ENCODE peak calls at places on chromosomes 11 and 22, in six cellular contexts. One of them, this sample, is unnamed.

GRCh38 chr11:8206251-8207079 is 37.6 kb upstream of the RIC3 start:
- DNase-seq in HCEC 1CT: no peak
- DNase-seq in effector memory CD8-positive, alpha-beta T cell: no peak
- DNase-seq in T-helper 2 cell: no peak
- DNase-seq in sciatic nerve: no peak
- DNase-seq in cerebellum: no peak
- DNase-seq in this sample: no peak

GRCh38 chr11:2128102-2128511 is 11.1 kb downstream of the IGF2 start:
- DNase-seq in HCEC 1CT: no peak
- DNase-seq in effector memory CD8-positive, alpha-beta T cell: no peak
- DNase-seq in T-helper 2 cell: no peak
- DNase-seq in sciatic nerve: no peak
- DNase-seq in cerebellum: no peak
- DNase-seq in this sample: no peak

GRCh38 chr11:73203322-73203721 is 14.8 kb upstream of the P2RY2 start:
- DNase-seq in HCEC 1CT: no peak
- DNase-seq in effector memory CD8-positive, alpha-beta T cell: no peak
- DNase-seq in T-helper 2 cell: no peak
- DNase-seq in sciatic nerve: no peak
- DNase-seq in cerebellum: no peak
- DNase-seq in this sample: no peak

GRCh38 chr22:20803696-20804324 is 29.9 kb downstream of the SERPIND1 start:
- DNase-seq in HCEC 1CT: peak
- DNase-seq in effector memory CD8-positive, alpha-beta T cell: peak
- DNase-seq in T-helper 2 cell: peak
- DNase-seq in sciatic nerve: no peak
- DNase-seq in cerebellum: peak
- DNase-seq in this sample: peak

GRCh38 chr22:30116362-30117117 is 36.3 kb downstream of the HORMAD2 start:
- DNase-seq in HCEC 1CT: peak
- DNase-seq in effector memory CD8-positive, alpha-beta T cell: no peak
- DNase-seq in T-helper 2 cell: no peak
- DNase-seq in sciatic nerve: no peak
- DNase-seq in cerebellum: no peak
- DNase-seq in this sample: peak

GRCh38 chr22:38957046-38957770 is at the start of gene APOBEC3A:
- DNase-seq in HCEC 1CT: no peak
- DNase-seq in effector memory CD8-positive, alpha-beta T cell: no peak
- DNase-seq in T-helper 2 cell: no peak
- DNase-seq in sciatic nerve: no peak
- DNase-seq in cerebellum: no peak
- DNase-seq in this sample: no peak

GRCh38 chr11:99068832-99069231 is 48.1 kb downstream of the CNTN5 start:
- DNase-seq in HCEC 1CT: no peak
- DNase-seq in effector memory CD8-positive, alpha-beta T cell: no peak
- DNase-seq in T-helper 2 cell: no peak
- DNase-seq in sciatic nerve: no peak
- DNase-seq in cerebellum: no peak
- DNase-seq in this sample: no peak

GRCh38 chr22:29302681-29303465 is 3.6 kb upstream of the GAS2L1 start:
- DNase-seq in HCEC 1CT: no peak
- DNase-seq in effector memory CD8-positive, alpha-beta T cell: no peak
- DNase-seq in T-helper 2 cell: no peak
- DNase-seq in sciatic nerve: peak
- DNase-seq in cerebellum: no peak
- DNase-seq in this sample: no peak

GRCh38 chr11:73333626-73334199 is 25.6 kb downstream of the ARHGEF17 start:
- DNase-seq in HCEC 1CT: no peak
- DNase-seq in effector memory CD8-positive, alpha-beta T cell: no peak
- DNase-seq in T-helper 2 cell: no peak
- DNase-seq in sciatic nerve: no peak
- DNase-seq in cerebellum: no peak
- DNase-seq in this sample: no peak

GRCh38 chr11:124840666-124841065 is 24.6 kb upstream of the ROBO3 start:
- DNase-seq in HCEC 1CT: no peak
- DNase-seq in effector memory CD8-positive, alpha-beta T cell: no peak
- DNase-seq in T-helper 2 cell: no peak
- DNase-seq in sciatic nerve: no peak
- DNase-seq in cerebellum: no peak
- DNase-seq in this sample: no peak

GRCh38 chr22:23769321-23769965 is 1.7 kb upstream of the CHCHD10 start:
- DNase-seq in HCEC 1CT: no peak
- DNase-seq in effector memory CD8-positive, alpha-beta T cell: no peak
- DNase-seq in T-helper 2 cell: no peak
- DNase-seq in sciatic nerve: no peak
- DNase-seq in cerebellum: no peak
- DNase-seq in this sample: no peak

GRCh38 chr11:134800826-134801225 is 388.8 kb upstream of the B3GAT1 start:
- DNase-seq in HCEC 1CT: no peak
- DNase-seq in effector memory CD8-positive, alpha-beta T cell: no peak
- DNase-seq in T-helper 2 cell: no peak
- DNase-seq in sciatic nerve: no peak
- DNase-seq in cerebellum: no peak
- DNase-seq in this sample: no peak

GRCh38 chr11:12864316-12865156 is 144.6 kb upstream of the RASSF10 start:
- DNase-seq in HCEC 1CT: peak
- DNase-seq in effector memory CD8-positive, alpha-beta T cell: no peak
- DNase-seq in T-helper 2 cell: peak
- DNase-seq in sciatic nerve: no peak
- DNase-seq in cerebellum: peak
- DNase-seq in this sample: peak

GRCh38 chr11:43071338-43071737 is 240.5 kb upstream of the API5 start:
- DNase-seq in HCEC 1CT: no peak
- DNase-seq in effector memory CD8-positive, alpha-beta T cell: no peak
- DNase-seq in T-helper 2 cell: no peak
- DNase-seq in sciatic nerve: no peak
- DNase-seq in cerebellum: no peak
- DNase-seq in this sample: no peak

GRCh38 chr11:1202776-1203504 is 19.9 kb upstream of the MUC5B start:
- DNase-seq in HCEC 1CT: peak
- DNase-seq in effector memory CD8-positive, alpha-beta T cell: peak
- DNase-seq in T-helper 2 cell: peak
- DNase-seq in sciatic nerve: peak
- DNase-seq in cerebellum: peak
- DNase-seq in this sample: peak

GRCh38 chr11:28107331-28107725 is 628 bp downstream of the KIF18A start:
- DNase-seq in HCEC 1CT: peak
- DNase-seq in effector memory CD8-positive, alpha-beta T cell: no peak
- DNase-seq in T-helper 2 cell: peak
- DNase-seq in sciatic nerve: no peak
- DNase-seq in cerebellum: no peak
- DNase-seq in this sample: no peak

GRCh38 chr11:92216789-92217188 is 7.8 kb upstream of the FAT3 start:
- DNase-seq in HCEC 1CT: no peak
- DNase-seq in effector memory CD8-positive, alpha-beta T cell: no peak
- DNase-seq in T-helper 2 cell: no peak
- DNase-seq in sciatic nerve: no peak
- DNase-seq in cerebellum: no peak
- DNase-seq in this sample: no peak

GRCh38 chr22:48084041-48084748 is 1321.7 kb downstream of the TBC1D22A start:
- DNase-seq in HCEC 1CT: no peak
- DNase-seq in effector memory CD8-positive, alpha-beta T cell: no peak
- DNase-seq in T-helper 2 cell: peak
- DNase-seq in sciatic nerve: no peak
- DNase-seq in cerebellum: no peak
- DNase-seq in this sample: no peak

GRCh38 chr22:25902402-25902801 is 160.4 kb downstream of the MYO18B start:
- DNase-seq in HCEC 1CT: no peak
- DNase-seq in effector memory CD8-positive, alpha-beta T cell: no peak
- DNase-seq in T-helper 2 cell: no peak
- DNase-seq in sciatic nerve: no peak
- DNase-seq in cerebellum: no peak
- DNase-seq in this sample: no peak